ENCODE peak calls at places on chromosomes 7 and 10, in eight cellular contexts. V is choroid plexus epithelial cell, A is hypothalamus, D is cardiac fibroblast, G is Caki2, Q is non-pigmented ciliary epithelial cell, B is frontal cortex, I is Calu3. W is an unnamed sample.
A peak's percentile ranks its signal among the peaks of the same experiment; 100 is the strongest.

GRCh38 chr10:132929953-132930640 is 12.3 kb downstream of the CFAP46 start:
- DNase-seq in V (no peak), A (no peak), D (no peak), G (no peak), Q (no peak), B (no peak), I (no peak), W (no peak)

GRCh38 chr10:67241435-67241834 is 315.6 kb downstream of the LRRTM3 start:
- DNase-seq in V (no peak), A (no peak), D (no peak), G (no peak), Q (no peak), B (no peak), I (no peak), W (no peak)

GRCh38 chr10:107653832-107654287 is 489.4 kb upstream of the SORCS1 start:
- DNase-seq in V (peak; percentile 87), A (no peak), D (peak; percentile 61), G (no peak), Q (peak; percentile 10), B (no peak), I (no peak), W (no peak)

GRCh38 chr7:151387161-151388006 is 22.5 kb downstream of the WDR86 start:
- DNase-seq in V (peak; percentile 52), A (no peak), D (no peak), G (no peak), Q (no peak), B (no peak), I (no peak), W (no peak)

GRCh38 chr10:43403911-43404674 is 4.9 kb downstream of the HNRNPF start:
- DNase-seq in V (no peak), A (no peak), D (no peak), G (no peak), Q (no peak), B (no peak), I (peak; percentile 53), W (no peak)

GRCh38 chr10:127976286-127976685 is 69.4 kb downstream of the PTPRE start:
- DNase-seq in V (no peak), A (no peak), D (peak; percentile 41), G (no peak), Q (no peak), B (no peak), I (no peak), W (no peak)

GRCh38 chr7:2202901-2203550 is 29.7 kb downstream of the MAD1L1 start:
- DNase-seq in V (no peak), A (no peak), D (no peak), G (no peak), Q (no peak), B (no peak), I (no peak), W (no peak)

GRCh38 chr10:21499910-21500577 is 25.4 kb downstream of the SKIDA1 start:
- DNase-seq in V (no peak), A (no peak), D (no peak), G (no peak), Q (no peak), B (no peak), I (no peak), W (no peak)

GRCh38 chr10:86668297-86669165 is at the start of gene LDB3:
- DNase-seq in V (no peak), A (no peak), D (peak; percentile 51), G (no peak), Q (no peak), B (no peak), I (peak; percentile 49), W (no peak)

GRCh38 chr7:130494480-130494879 is 2.6 kb downstream of the MEST start:
- DNase-seq in V (no peak), A (no peak), D (no peak), G (no peak), Q (no peak), B (no peak), I (no peak), W (no peak)

GRCh38 chr7:118583651-118584050 is 359.1 kb downstream of the ANKRD7 start:
- DNase-seq in V (no peak), A (no peak), D (no peak), G (no peak), Q (no peak), B (no peak), I (no peak), W (no peak)

GRCh38 chr10:10870523-10871241 is 147.0 kb upstream of the CELF2 start:
- DNase-seq in V (peak; percentile 14), A (no peak), D (no peak), G (peak; percentile 66), Q (no peak), B (no peak), I (no peak), W (no peak)

GRCh38 chr10:44989621-44990301 is 11.0 kb upstream of the ZNF22 start:
- DNase-seq in V (no peak), A (no peak), D (no peak), G (no peak), Q (no peak), B (no peak), I (no peak), W (no peak)

GRCh38 chr10:48931188-48931587 is 8.5 kb downstream of the LRRC18 start:
- DNase-seq in V (no peak), A (no peak), D (no peak), G (no peak), Q (no peak), B (no peak), I (no peak), W (no peak)

GRCh38 chr7:2118630-2119190 is 114.0 kb downstream of the MAD1L1 start:
- DNase-seq in V (no peak), A (no peak), D (no peak), G (no peak), Q (no peak), B (no peak), I (no peak), W (no peak)

GRCh38 chr10:29189272-29189671 is 99.6 kb upstream of the LYZL1 start:
- DNase-seq in V (no peak), A (no peak), D (no peak), G (no peak), Q (no peak), B (no peak), I (no peak), W (peak; percentile 72)

GRCh38 chr7:7188091-7188490 is 5.7 kb downstream of the C1GALT1 start:
- DNase-seq in V (no peak), A (no peak), D (no peak), G (no peak), Q (no peak), B (no peak), I (no peak), W (no peak)

GRCh38 chr7:2120841-2121830 is 111.6 kb downstream of the MAD1L1 start:
- DNase-seq in V (peak; percentile 41), A (no peak), D (no peak), G (no peak), Q (no peak), B (no peak), I (no peak), W (no peak)

GRCh38 chr10:70561051-70561450 is 41.5 kb downstream of the PRF1 start:
- DNase-seq in V (peak; percentile 49), A (no peak), D (no peak), G (no peak), Q (no peak), B (no peak), I (no peak), W (no peak)

GRCh38 chr7:127189885-127190284 is 62.9 kb downstream of the GRM8 start:
- DNase-seq in V (no peak), A (no peak), D (no peak), G (no peak), Q (no peak), B (no peak), I (no peak), W (no peak)

GRCh38 chr7:95549818-95550529 is 46.3 kb downstream of the PDK4 start:
- DNase-seq in V (peak; percentile 99), A (peak; percentile 55), D (peak; percentile 93), G (peak; percentile 70), Q (peak; percentile 77), B (peak; percentile 73), I (peak; percentile 61), W (peak; percentile 55)

GRCh38 chr7:20797174-20798080 is 10.7 kb upstream of the SP8 start:
- DNase-seq in V (no peak), A (no peak), D (no peak), G (peak; percentile 77), Q (no peak), B (no peak), I (no peak), W (no peak)

GRCh38 chr7:71264005-71264404 is 132.1 kb downstream of the GALNT17 start:
- DNase-seq in V (no peak), A (no peak), D (no peak), G (no peak), Q (no peak), B (no peak), I (no peak), W (no peak)

GRCh38 chr10:5876181-5876768 is 13.4 kb downstream of the ANKRD16 start:
- DNase-seq in V (peak; percentile 35), A (no peak), D (peak; percentile 32), G (peak; percentile 72), Q (peak; percentile 45), B (no peak), I (no peak), W (peak; percentile 71)

GRCh38 chr10:132859084-132859855 is 73.3 kb upstream of the NKX6-2 start:
- DNase-seq in V (no peak), A (no peak), D (no peak), G (no peak), Q (no peak), B (no peak), I (no peak), W (no peak)

GRCh38 chr7:26166681-26167266 is 14.8 kb downstream of the NFE2L3 start:
- DNase-seq in V (no peak), A (no peak), D (no peak), G (no peak), Q (no peak), B (no peak), I (no peak), W (no peak)

GRCh38 chr10:132507467-132507955 is 30.1 kb upstream of the INPP5A start:
- DNase-seq in V (no peak), A (no peak), D (no peak), G (no peak), Q (no peak), B (no peak), I (no peak), W (no peak)

GRCh38 chr10:52955337-52955736 is 182.8 kb upstream of the MBL2 start:
- DNase-seq in V (no peak), A (no peak), D (no peak), G (no peak), Q (no peak), B (no peak), I (no peak), W (no peak)

GRCh38 chr7:57198801-57199200 is 66.6 kb upstream of the ZNF479 start:
- DNase-seq in V (no peak), A (no peak), D (no peak), G (no peak), Q (no peak), B (no peak), I (no peak), W (no peak)